ENCODE peak calls at places on chromosomes 11 and 22, in five cellular contexts. H, F, D, M and W are unnamed samples.

GRCh38 chr22:45096256-45096907 is 67.3 kb upstream of the NUP50 start:
- DNase-seq in F (peak; percentile 69), H (peak; percentile 72), M (peak; percentile 59), D (peak; percentile 38), W (peak; percentile 71)

GRCh38 chr11:92735039-92735438 is 234.4 kb upstream of the MTNR1B start:
- DNase-seq in F (no peak), M (no peak), D (no peak), H (peak; percentile 9), W (peak; percentile 14)

GRCh38 chr11:110763249-110764011 is 51.2 kb upstream of the ARHGAP20 start:
- DNase-seq in M (peak; percentile 31), H (no peak), F (no peak), D (peak; percentile 67), W (no peak)

GRCh38 chr11:17734418-17734911 is at the start of gene KCNC1:
- DNase-seq in H (no peak), D (no peak), F (peak; percentile 83), M (no peak), W (peak; percentile 85)

GRCh38 chr11:134509381-134510068 is 97.5 kb upstream of the B3GAT1 start:
- DNase-seq in H (no peak), M (no peak), F (no peak), D (no peak), W (no peak)

GRCh38 chr11:15006139-15006759 is 34.1 kb upstream of the CALCA start:
- DNase-seq in F (peak; percentile 45), D (peak; percentile 78), H (no peak), M (peak; percentile 34), W (peak; percentile 62)

GRCh38 chr11:12842933-12843636 is 166.0 kb upstream of the RASSF10 start:
- DNase-seq in M (no peak), F (peak; percentile 78), H (peak; percentile 71), D (no peak), W (peak; percentile 98)

GRCh38 chr11:65366340-65366773 is 11.8 kb downstream of the TIGD3 start:
- DNase-seq in D (peak; percentile 89), F (peak; percentile 83), M (peak; percentile 58), H (peak; percentile 90), W (peak; percentile 82)

GRCh38 chr22:42964994-42965699 is 49.8 kb downstream of the PACSIN2 start:
- DNase-seq in M (peak; percentile 29), D (no peak), F (no peak), H (no peak), W (peak; percentile 15)

GRCh38 chr22:36056980-36057379 is 28.4 kb upstream of the RBFOX2 start:
- DNase-seq in H (no peak), M (no peak), D (peak; percentile 73), F (no peak), W (no peak)

GRCh38 chr11:121366970-121367369 is 74.4 kb downstream of the SC5D start:
- DNase-seq in F (no peak), H (no peak), D (no peak), M (no peak), W (peak; percentile 66)

GRCh38 chr11:3077846-3078440 is 20.7 kb upstream of the CARS1 start:
- DNase-seq in H (no peak), F (no peak), M (no peak), D (no peak), W (no peak)

GRCh38 chr11:126592496-126593410 is 237.3 kb downstream of the ST3GAL4 start:
- DNase-seq in M (no peak), H (no peak), F (no peak), D (no peak), W (no peak)

GRCh38 chr11:67160872-67161783 is 42.1 kb downstream of the KDM2A start:
- DNase-seq in D (peak; percentile 66), H (no peak), M (no peak), F (no peak), W (no peak)

GRCh38 chr11:87439981-87440760 is 402.4 kb downstream of the TMEM135 start:
- DNase-seq in H (no peak), F (no peak), M (no peak), D (no peak), W (no peak)

GRCh38 chr22:20434264-20434751 is 3.3 kb downstream of the SCARF2 start:
- DNase-seq in F (no peak), H (no peak), D (no peak), M (no peak), W (no peak)

GRCh38 chr11:74685338-74685737 is 45.9 kb downstream of the CHRDL2 start:
- DNase-seq in H (no peak), M (no peak), F (no peak), D (no peak), W (no peak)

GRCh38 chr11:110289472-110289871 is 6.9 kb downstream of the RDX start:
- DNase-seq in D (no peak), H (no peak), F (no peak), M (peak; percentile 80), W (peak; percentile 36)

GRCh38 chr11:113690619-113691569 is 15.2 kb downstream of the TMPRSS5 start:
- DNase-seq in F (no peak), M (peak; percentile 69), D (peak; percentile 35), H (no peak), W (peak; percentile 49)

GRCh38 chr11:79708319-79708928 is 267.6 kb upstream of the TENM4 start:
- DNase-seq in F (peak; percentile 81), D (peak; percentile 9), M (peak; percentile 52), H (no peak), W (peak; percentile 63)

GRCh38 chr11:83044958-83045712 is 26.6 kb downstream of the RAB30 start:
- DNase-seq in D (peak; percentile 84), M (peak; percentile 91), F (no peak), H (no peak), W (peak; percentile 30)

GRCh38 chr11:46308632-46309419 is 31.4 kb downstream of the CREB3L1 start:
- DNase-seq in M (peak; percentile 48), F (peak; percentile 66), D (peak; percentile 55), H (peak; percentile 46), W (peak; percentile 76)

GRCh38 chr11:128772814-128773213 is 78.9 kb downstream of the FLI1 start:
- DNase-seq in M (no peak), F (no peak), H (peak; percentile 24), D (no peak), W (peak; percentile 20)

GRCh38 chr11:14414470-14415461 is 55.8 kb upstream of the RRAS2 start:
- DNase-seq in H (no peak), F (peak; percentile 14), D (no peak), M (no peak), W (no peak)